ENCODE peak calls at places on chromosomes 5 and 9, in four cellular contexts. S, L, K and J are unnamed samples.

GRCh38 chr5:179326176-179326997 is 18.9 kb downstream of the ADAMTS2 start:
- DNase-seq in S (no peak), L (peak), K (no peak), J (no peak)

GRCh38 chr9:122835313-122835731 is 6.9 kb upstream of the PDCL start:
- DNase-seq in S (peak), L (no peak), K (no peak), J (no peak)

GRCh38 chr5:132202711-132203463 is 24.8 kb downstream of the P4HA2 start:
- DNase-seq in S (no peak), L (no peak), K (no peak), J (no peak)

GRCh38 chr5:29983528-29984152 is 1209.8 kb upstream of the CDH6 start:
- DNase-seq in S (no peak), L (no peak), K (no peak), J (no peak)

GRCh38 chr5:17448877-17449276 is 49.2 kb upstream of the TAF11L2 start:
- DNase-seq in S (no peak), L (no peak), K (no peak), J (no peak)

GRCh38 chr5:180684623-180685161 is 35.3 kb upstream of the FLT4 start:
- DNase-seq in S (no peak), L (no peak), K (no peak), J (no peak)

GRCh38 chr9:93642961-93643360 is 66.6 kb downstream of the PHF2 start:
- DNase-seq in S (no peak), L (no peak), K (no peak), J (no peak)

GRCh38 chr5:159605585-159605984 is 275.3 kb upstream of the IL12B start:
- DNase-seq in S (no peak), L (no peak), K (no peak), J (no peak)

GRCh38 chr5:160260881-160261815 is 31.8 kb downstream of the FABP6 start:
- DNase-seq in S (no peak), L (no peak), K (no peak), J (no peak)

GRCh38 chr9:87850405-87850804 is 32.3 kb upstream of the SPATA31E1 start:
- DNase-seq in S (no peak), L (no peak), K (no peak), J (peak)

GRCh38 chr5:150320048-150320555 is 17.4 kb upstream of the ARSI start:
- DNase-seq in S (no peak), L (no peak), K (no peak), J (peak)

GRCh38 chr5:151825445-151825844 is 53.7 kb downstream of the G3BP1 start:
- DNase-seq in S (peak), L (peak), K (peak), J (no peak)

GRCh38 chr9:75599249-75599648 is 291.2 kb upstream of the PCSK5 start:
- DNase-seq in S (no peak), L (no peak), K (no peak), J (no peak)

GRCh38 chr5:75611324-75612210 is at the start of gene ANKDD1B:
- DNase-seq in S (peak), L (peak), K (no peak), J (no peak)

GRCh38 chr5:115160975-115161475 is 8.7 kb downstream of the TRIM36 start:
- DNase-seq in S (no peak), L (no peak), K (no peak), J (no peak)

GRCh38 chr5:178314066-178314660 is 81.6 kb upstream of the PHYKPL start:
- DNase-seq in S (no peak), L (no peak), K (no peak), J (no peak)

GRCh38 chr5:40904205-40904993 is 4.9 kb upstream of the C7 start:
- DNase-seq in S (peak), L (peak), K (peak), J (peak)

GRCh38 chr9:35432076-35432475 is 57.8 kb upstream of the RUSC2 start:
- DNase-seq in S (no peak), L (no peak), K (no peak), J (no peak)

GRCh38 chr5:142059304-142059940 is 46.6 kb upstream of the GNPDA1 start:
- DNase-seq in S (no peak), L (no peak), K (no peak), J (no peak)

GRCh38 chr5:154541553-154541952 is 63.5 kb upstream of the HAND1 start:
- DNase-seq in S (no peak), L (no peak), K (no peak), J (no peak)

GRCh38 chr5:157143127-157143959 is 678 bp upstream of the MED7 start:
- DNase-seq in S (peak), L (no peak), K (peak), J (peak)

GRCh38 chr5:26003966-26004365 is 1034.4 kb downstream of the CDH9 start:
- DNase-seq in S (no peak), L (no peak), K (no peak), J (no peak)

GRCh38 chr5:157994271-157994691 is 135.3 kb upstream of the CLINT1 start:
- DNase-seq in S (no peak), L (no peak), K (no peak), J (no peak)

GRCh38 chr5:147688965-147689364 is 93.6 kb downstream of the JAKMIP2 start:
- DNase-seq in S (no peak), L (no peak), K (no peak), J (no peak)

GRCh38 chr9:37192803-37193202 is 72.4 kb downstream of the ZCCHC7 start:
- DNase-seq in S (no peak), L (no peak), K (no peak), J (no peak)